ENCODE peak calls at places on chromosomes 5 and 9, in five cellular contexts. G is aorta, D is hepatocyte, V is A549, B is spleen. S is an unnamed sample. For H3K9me3 and H3K4me1, the result is how much of the 10 kb centered on the place peaks cover.

GRCh38 chr9:5052858-5053257 is 67.8 kb downstream of the JAK2 start:
- DNase-seq in G (no peak), D (no peak), B (no peak), V (no peak), S (no peak)

GRCh38 chr9:101977614-101978210 is 239.3 kb upstream of the GRIN3A start:
- DNase-seq in D (peak), B (no peak), V (no peak), G (no peak), S (no peak)

GRCh38 chr9:134216449-134216951 is 52.1 kb upstream of the RNU6ATAC start:
- DNase-seq in G (peak), B (peak), V (no peak), D (no peak), S (no peak)

GRCh38 chr9:70480405-70480980 is 66.0 kb upstream of the KLF9 start:
- DNase-seq in G (peak), D (peak), V (no peak), B (peak), S (no peak)

GRCh38 chr9:114303571-114303970 is 19.3 kb upstream of the ORM1 start:
- DNase-seq in V (no peak), G (peak), D (no peak), B (peak), S (no peak)

GRCh38 chr5:118519466-118519865 is 468.9 kb downstream of the DTWD2 start:
- DNase-seq in G (no peak), B (no peak), D (no peak), V (no peak), S (no peak)

GRCh38 chr9:23677446-23677845 is 148.6 kb downstream of the ELAVL2 start:
- DNase-seq in V (no peak), B (no peak), G (no peak), D (no peak), S (no peak)

GRCh38 chr9:106883626-106884190 is 20.7 kb downstream of the ZNF462 start:
- DNase-seq in G (no peak), B (no peak), D (no peak), V (no peak), S (no peak)

GRCh38 chr5:78677777-78678668 is 29.5 kb upstream of the LHFPL2 start:
- DNase-seq in B (no peak), D (peak), G (peak), V (no peak), S (no peak)

DNA sequence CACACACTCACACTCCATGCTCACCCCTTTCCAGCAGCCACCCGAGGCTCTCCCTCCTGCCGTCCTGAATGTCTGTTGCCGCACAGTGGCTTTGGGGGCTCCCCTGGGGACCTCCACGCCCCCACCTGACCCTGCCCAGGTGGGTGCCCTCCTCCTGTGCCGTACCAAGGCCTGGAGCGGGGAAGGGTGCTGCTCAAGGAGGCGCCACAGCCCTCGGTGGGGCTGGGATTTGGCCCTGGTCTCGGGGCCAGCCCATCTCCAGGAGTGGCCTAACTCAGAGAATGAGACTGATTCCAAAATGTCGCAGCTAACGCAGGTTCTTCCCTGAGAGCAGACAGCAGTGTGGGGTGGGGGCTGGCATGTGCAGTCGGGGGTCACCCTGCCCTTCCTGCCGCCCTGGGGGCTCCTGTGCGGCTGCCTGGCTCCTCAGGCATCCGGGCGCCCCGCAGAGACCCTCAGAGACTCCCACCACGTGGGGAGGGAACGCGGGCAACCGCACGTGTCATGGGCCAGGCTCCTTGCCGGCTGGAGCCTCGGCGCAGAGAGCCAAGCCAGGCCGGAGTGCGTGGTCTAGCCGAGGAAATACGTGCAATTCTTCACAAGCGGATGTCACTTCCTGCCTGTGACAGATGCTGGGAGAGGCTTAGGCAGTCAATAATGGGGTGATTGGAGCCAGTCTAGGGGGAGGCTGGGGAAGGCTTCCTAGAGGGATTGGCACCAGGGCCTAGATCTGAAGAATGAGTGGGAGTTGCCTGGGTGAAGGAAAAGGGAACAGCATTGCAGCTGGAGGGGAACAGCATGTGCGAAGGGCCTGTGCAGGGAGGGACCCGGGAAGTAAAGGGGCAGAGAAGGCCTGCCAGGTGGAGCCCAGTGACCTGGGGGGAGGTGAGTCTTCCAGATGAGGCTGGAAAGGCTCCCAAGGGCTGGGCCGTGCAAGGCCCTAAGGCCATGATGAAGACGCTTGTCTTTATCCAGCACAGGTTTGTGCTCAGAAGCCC is 44.1 kb downstream of the C9orf50 start:
- DNase-seq in B (no peak), D (no peak), G (no peak), V (no peak), S (no peak)
- H3K9me3 ChIP-seq in B (under half), D (under half), G (under half), V (under half), S (under half)

GRCh38 chr9:130327070-130327780 is 61.7 kb downstream of the HMCN2 start:
- DNase-seq in D (no peak), B (no peak), G (no peak), V (peak), S (no peak)

GRCh38 chr9:130328349-130328801 is 62.8 kb downstream of the HMCN2 start:
- DNase-seq in B (no peak), V (no peak), G (no peak), D (no peak), S (no peak)

GRCh38 chr9:130325921-130326320 is 60.4 kb downstream of the HMCN2 start:
- DNase-seq in D (no peak), B (no peak), V (no peak), G (no peak), S (no peak)

GRCh38 chr9:130329061-130329460 is 63.5 kb downstream of the HMCN2 start:
- DNase-seq in V (no peak), B (no peak), D (no peak), G (no peak), S (no peak)

GRCh38 chr9:130327781-130328348 is 62.3 kb downstream of the HMCN2 start:
- DNase-seq in G (no peak), B (no peak), D (peak), V (no peak), S (no peak)
- H3K27ac ChIP-seq in G (no peak), B (peak), D (peak), V (no peak), S (no peak)

GRCh38 chr5:148205865-148206264 is 3.0 kb downstream of the SPINK6 start:
- DNase-seq in B (no peak), D (no peak), G (no peak), V (no peak), S (no peak)

GRCh38 chr5:148209151-148209550 is 6.3 kb downstream of the SPINK6 start:
- DNase-seq in B (no peak), V (no peak), D (peak), G (no peak), S (no peak)

GRCh38 chr5:148205044-148205813 is 2.4 kb downstream of the SPINK6 start:
- DNase-seq in G (no peak), D (no peak), V (no peak), B (no peak), S (no peak)

GRCh38 chr5:148208226-148208625 is 5.4 kb downstream of the SPINK6 start:
- DNase-seq in G (no peak), D (no peak), V (no peak), B (no peak), S (no peak)

DNA sequence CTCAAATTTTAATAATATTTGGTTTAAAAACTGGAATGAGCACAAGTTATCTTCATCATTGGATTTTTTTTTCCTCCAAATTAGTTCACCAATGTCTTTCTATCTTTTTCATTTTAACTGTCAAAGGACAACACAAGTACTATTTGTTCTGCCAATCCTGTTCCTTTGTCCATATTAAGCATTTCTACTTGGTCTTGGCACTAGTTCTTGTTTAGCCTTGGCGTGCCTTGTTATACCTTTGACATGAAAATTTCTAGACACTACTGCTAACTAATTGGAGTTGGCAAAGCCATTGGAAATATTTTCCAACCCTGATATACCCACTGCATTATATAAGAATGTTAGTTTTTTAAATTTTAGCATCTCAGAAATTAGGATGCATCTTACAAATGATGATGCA is 3.8 kb downstream of the SPINK6 start:
- DNase-seq in D (no peak), G (no peak), B (no peak), V (no peak), S (no peak)
- H3K4me1 ChIP-seq in D (under half), G (under half), B (under half), V (under half), S (under half)

DNA sequence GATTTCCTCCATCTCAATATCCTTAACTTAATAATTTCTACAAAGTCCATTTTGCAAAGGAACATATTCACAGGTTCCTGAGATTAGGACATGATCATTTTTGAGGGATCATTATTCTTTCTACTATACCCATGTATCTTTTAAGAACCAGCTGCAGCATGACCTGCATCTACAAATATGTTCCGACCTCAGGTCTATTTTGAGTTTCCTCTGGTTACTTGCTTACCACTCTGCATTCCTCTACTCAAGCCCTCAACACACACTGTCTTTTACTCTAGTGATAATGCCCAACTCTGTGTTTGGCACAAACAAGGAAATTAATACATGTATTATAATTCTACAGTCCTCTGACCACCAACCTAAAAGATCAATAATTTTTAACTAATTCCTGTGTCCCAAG is 386.1 kb downstream of the DNAH5 start:
- DNase-seq in D (no peak), G (no peak), B (no peak), V (no peak), S (no peak)
- H3K9me3 ChIP-seq in D (under half), G (under half), B (under half), V (under half), S (under half)

GRCh38 chr5:107687937-107688336 is 17.2 kb upstream of the EFNA5 start:
- DNase-seq in V (no peak), G (no peak), D (no peak), B (no peak), S (no peak)
- H3K27ac ChIP-seq in V (no peak), G (no peak), D (no peak), B (no peak), S (no peak)

GRCh38 chr9:88313364-88314220 is 74.7 kb upstream of the SPIN1 start:
- DNase-seq in G (peak), B (no peak), D (no peak), V (no peak), S (peak)
- H3K4me1 ChIP-seq in G (under half), B (under half), D (under half), V (under half), S (under half)

S was measured in iPS DF 6.9.